ENCODE peak calls at places on chromosomes 5 and 9, in ten cellular contexts. One of them, this sample, is unnamed.

GRCh38 chr5:50889790-50890189 is 223.4 kb downstream of the PARP8 start:
- DNase-seq in H4: no peak
- DNase-seq in hepatocyte: no peak
- DNase-seq in epithelial cell of esophagus: no peak
- DNase-seq in endothelial cell of umbilical vein: no peak
- DNase-seq in anterior cingulate cortex: no peak
- DNase-seq in H9: no peak
- DNase-seq in RCC 7860: no peak
- DNase-seq in lung: no peak
- DNase-seq in sigmoid colon: no peak
- DNase-seq in this sample: no peak

GRCh38 chr5:31921852-31922305 is 252.2 kb downstream of the GOLPH3 start:
- DNase-seq in sigmoid colon: no peak
- DNase-seq in endothelial cell of umbilical vein: no peak
- DNase-seq in lung: no peak
- DNase-seq in H9: no peak
- DNase-seq in anterior cingulate cortex: no peak
- DNase-seq in hepatocyte: no peak
- DNase-seq in H4: peak; percentile 82
- DNase-seq in epithelial cell of esophagus: peak; percentile 89
- DNase-seq in RCC 7860: peak; percentile 83
- DNase-seq in this sample: peak; percentile 77

GRCh38 chr9:14107977-14108376 is 206.0 kb downstream of the NFIB start:
- DNase-seq in RCC 7860: no peak
- DNase-seq in lung: no peak
- DNase-seq in anterior cingulate cortex: no peak
- DNase-seq in H4: no peak
- DNase-seq in endothelial cell of umbilical vein: peak; percentile 95
- DNase-seq in sigmoid colon: no peak
- DNase-seq in H9: no peak
- DNase-seq in epithelial cell of esophagus: no peak
- DNase-seq in hepatocyte: peak; percentile 16
- DNase-seq in this sample: peak; percentile 20

GRCh38 chr9:137221477-137222111 is 446 bp downstream of the RNF208 start:
- DNase-seq in H4: no peak
- DNase-seq in anterior cingulate cortex: no peak
- DNase-seq in lung: no peak
- DNase-seq in RCC 7860: no peak
- DNase-seq in epithelial cell of esophagus: no peak
- DNase-seq in hepatocyte: no peak
- DNase-seq in sigmoid colon: no peak
- DNase-seq in H9: peak; percentile 60
- DNase-seq in endothelial cell of umbilical vein: no peak
- DNase-seq in this sample: peak; percentile 71

GRCh38 chr5:127447822-127448221 is 69.6 kb upstream of the PRRC1 start:
- DNase-seq in hepatocyte: no peak
- DNase-seq in sigmoid colon: no peak
- DNase-seq in RCC 7860: no peak
- DNase-seq in endothelial cell of umbilical vein: no peak
- DNase-seq in H4: peak; percentile 25
- DNase-seq in anterior cingulate cortex: no peak
- DNase-seq in epithelial cell of esophagus: peak; percentile 7
- DNase-seq in H9: no peak
- DNase-seq in lung: no peak
- DNase-seq in this sample: no peak

GRCh38 chr9:112570731-112571167 is 84.1 kb downstream of the KIAA1958 start:
- DNase-seq in H4: no peak
- DNase-seq in anterior cingulate cortex: peak; percentile 22
- DNase-seq in sigmoid colon: no peak
- DNase-seq in H9: no peak
- DNase-seq in hepatocyte: peak; percentile 53
- DNase-seq in endothelial cell of umbilical vein: no peak
- DNase-seq in epithelial cell of esophagus: no peak
- DNase-seq in lung: no peak
- DNase-seq in RCC 7860: no peak
- DNase-seq in this sample: no peak

GRCh38 chr9:91481971-91482370 is 58.3 kb upstream of the NFIL3 start:
- DNase-seq in sigmoid colon: no peak
- DNase-seq in lung: no peak
- DNase-seq in epithelial cell of esophagus: no peak
- DNase-seq in hepatocyte: no peak
- DNase-seq in anterior cingulate cortex: no peak
- DNase-seq in H4: no peak
- DNase-seq in H9: no peak
- DNase-seq in endothelial cell of umbilical vein: no peak
- DNase-seq in RCC 7860: no peak
- DNase-seq in this sample: no peak

GRCh38 chr5:129664336-129664937 is 83.5 kb upstream of the MINAR2 start:
- DNase-seq in RCC 7860: peak; percentile 17
- DNase-seq in sigmoid colon: no peak
- DNase-seq in hepatocyte: peak; percentile 54
- DNase-seq in lung: peak; percentile 47
- DNase-seq in anterior cingulate cortex: no peak
- DNase-seq in epithelial cell of esophagus: peak; percentile 64
- DNase-seq in endothelial cell of umbilical vein: peak; percentile 80
- DNase-seq in H9: no peak
- DNase-seq in H4: peak; percentile 31
- DNase-seq in this sample: peak; percentile 65

GRCh38 chr9:3647652-3648051 is 121.9 kb upstream of the RFX3 start:
- DNase-seq in hepatocyte: no peak
- DNase-seq in endothelial cell of umbilical vein: peak; percentile 18
- DNase-seq in lung: no peak
- DNase-seq in H4: no peak
- DNase-seq in H9: no peak
- DNase-seq in RCC 7860: no peak
- DNase-seq in anterior cingulate cortex: no peak
- DNase-seq in sigmoid colon: no peak
- DNase-seq in epithelial cell of esophagus: peak; percentile 5
- DNase-seq in this sample: no peak

GRCh38 chr5:124596595-124597388 is 149.6 kb downstream of the ZNF608 start:
- DNase-seq in H9: no peak
- DNase-seq in sigmoid colon: no peak
- DNase-seq in anterior cingulate cortex: no peak
- DNase-seq in endothelial cell of umbilical vein: peak; percentile 93
- DNase-seq in epithelial cell of esophagus: peak; percentile 88
- DNase-seq in RCC 7860: peak; percentile 98
- DNase-seq in lung: no peak
- DNase-seq in hepatocyte: peak; percentile 64
- DNase-seq in H4: peak; percentile 98
- DNase-seq in this sample: no peak

GRCh38 chr5:149200355-149200754 is 59.1 kb downstream of the ABLIM3 start:
- DNase-seq in lung: no peak
- DNase-seq in sigmoid colon: no peak
- DNase-seq in anterior cingulate cortex: no peak
- DNase-seq in RCC 7860: no peak
- DNase-seq in H4: no peak
- DNase-seq in hepatocyte: no peak
- DNase-seq in H9: no peak
- DNase-seq in epithelial cell of esophagus: no peak
- DNase-seq in endothelial cell of umbilical vein: peak; percentile 79
- DNase-seq in this sample: no peak

GRCh38 chr5:32475338-32476097 is 31.0 kb upstream of the ZFR start:
- DNase-seq in sigmoid colon: no peak
- DNase-seq in anterior cingulate cortex: no peak
- DNase-seq in endothelial cell of umbilical vein: no peak
- DNase-seq in hepatocyte: no peak
- DNase-seq in RCC 7860: no peak
- DNase-seq in epithelial cell of esophagus: no peak
- DNase-seq in H9: no peak
- DNase-seq in lung: no peak
- DNase-seq in H4: no peak
- DNase-seq in this sample: peak; percentile 35

This sample was measured in GM23338.